ENCODE peak calls at places on chromosomes 2 and 18, in six cellular contexts. G, H, A, M, D and F are unnamed samples.

GRCh38 chr2:121694398-121695178 is 42.1 kb downstream of the NIFK start:
- DNase-seq in M (no peak), H (no peak), A (no peak), D (no peak), G (no peak), F (no peak)

GRCh38 chr2:64268330-64268729 is 124.1 kb upstream of the PELI1 start:
- DNase-seq in A (no peak), M (no peak), G (no peak), D (no peak), H (no peak), F (no peak)

GRCh38 chr2:241703128-241703604 is 1.3 kb downstream of the ING5 start:
- DNase-seq in A (no peak), H (no peak), G (peak; percentile 14), D (no peak), M (no peak), F (no peak)

GRCh38 chr2:42219160-42219559 is 50.0 kb downstream of the EML4 start:
- DNase-seq in M (no peak), H (no peak), A (no peak), D (no peak), G (no peak), F (no peak)

GRCh38 chr2:127641846-127642510 is 4.0 kb upstream of the GPR17 start:
- DNase-seq in A (no peak), H (no peak), G (no peak), D (no peak), M (no peak), F (no peak)

GRCh38 chr18:3230401-3231334 is 10.9 kb upstream of the MYOM1 start:
- DNase-seq in H (no peak), A (no peak), G (no peak), M (no peak), D (no peak), F (no peak)

GRCh38 chr2:29632018-29632417 is 289.4 kb downstream of the ALK start:
- DNase-seq in D (no peak), M (no peak), A (no peak), G (no peak), H (no peak), F (no peak)

GRCh38 chr2:41990688-41991087 is 57.1 kb upstream of the PKDCC start:
- DNase-seq in A (no peak), D (no peak), G (no peak), H (no peak), M (no peak), F (no peak)

GRCh38 chr2:120258140-120258539 is 5.5 kb downstream of the RALB start:
- DNase-seq in H (no peak), D (no peak), A (no peak), G (no peak), M (no peak), F (no peak)

GRCh38 chr2:205800257-205800656 is 118.0 kb downstream of the NRP2 start:
- DNase-seq in G (no peak), A (no peak), M (no peak), D (no peak), H (no peak), F (no peak)

GRCh38 chr2:69166812-69167468 is 154.0 kb downstream of the ANTXR1 start:
- DNase-seq in D (no peak), H (no peak), G (no peak), A (no peak), M (no peak), F (no peak)

GRCh38 chr2:143347303-143347702 is 218.1 kb downstream of the ARHGAP15 start:
- DNase-seq in D (no peak), M (no peak), A (no peak), H (no peak), G (no peak), F (no peak)

GRCh38 chr2:71530246-71530986 is 77.1 kb downstream of the DYSF start:
- DNase-seq in H (no peak), D (peak; percentile 61), M (no peak), A (peak; percentile 50), G (no peak), F (no peak)

GRCh38 chr2:126822115-126822514 is 76.6 kb upstream of the TEX51 start:
- DNase-seq in M (no peak), H (no peak), A (no peak), G (no peak), D (no peak), F (no peak)

GRCh38 chr2:10061221-10061925 is 18.0 kb downstream of the KLF11 start:
- DNase-seq in G (no peak), D (no peak), H (no peak), M (no peak), A (no peak), F (no peak)

GRCh38 chr2:101679037-101679726 is 18.3 kb upstream of the MAP4K4 start:
- DNase-seq in H (peak; percentile 74), M (no peak), G (no peak), D (no peak), A (no peak), F (no peak)

GRCh38 chr2:9235388-9236344 is 29.1 kb downstream of the ASAP2 start:
- DNase-seq in G (no peak), D (no peak), A (no peak), H (no peak), M (peak; percentile 58), F (no peak)

GRCh38 chr18:76569644-76570415 is 74.8 kb upstream of the ZNF516 start:
- DNase-seq in H (no peak), M (no peak), A (no peak), D (no peak), G (no peak), F (no peak)

GRCh38 chr2:238094438-238095022 is 5.6 kb upstream of the ESPNL start:
- DNase-seq in D (no peak), M (no peak), G (no peak), A (no peak), H (no peak), F (no peak)

GRCh38 chr2:240423788-240424191 is 11.7 kb upstream of the GPC1 start:
- DNase-seq in M (no peak), D (no peak), A (no peak), G (no peak), H (no peak), F (no peak)

GRCh38 chr2:226423498-226423960 is 376.1 kb downstream of the IRS1 start:
- DNase-seq in H (no peak), A (no peak), M (no peak), G (no peak), D (no peak), F (no peak)

GRCh38 chr2:209331291-209331844 is 92.5 kb upstream of the MAP2 start:
- DNase-seq in G (no peak), D (no peak), A (no peak), M (no peak), H (no peak), F (no peak)

GRCh38 chr2:48693645-48694044 is 61.9 kb downstream of the LHCGR start:
- DNase-seq in G (no peak), H (no peak), A (no peak), D (no peak), M (no peak), F (no peak)

GRCh38 chr2:20551231-20551944 is 99.5 kb downstream of the HS1BP3 start:
- DNase-seq in H (no peak), M (no peak), A (no peak), D (no peak), G (peak; percentile 31), F (no peak)

GRCh38 chr18:43917487-43917886 is 640.2 kb upstream of the SYT4 start:
- DNase-seq in M (no peak), H (no peak), D (no peak), G (no peak), A (no peak), F (no peak)

GRCh38 chr2:241191101-241191500 is 2.6 kb downstream of the ANO7 start:
- DNase-seq in G (no peak), D (no peak), M (no peak), H (no peak), A (no peak), F (no peak)

GRCh38 chr2:51237626-51238271 is 205.8 kb upstream of the NRXN1 start:
- DNase-seq in D (no peak), G (no peak), H (no peak), A (no peak), M (no peak), F (no peak)

GRCh38 chr2:168526641-168527040 is 70.6 kb downstream of the CERS6 start:
- DNase-seq in A (no peak), G (no peak), D (no peak), M (no peak), H (no peak), F (no peak)

GRCh38 chr2:225993430-225993829 is 593.9 kb downstream of the NYAP2 start:
- DNase-seq in D (no peak), G (no peak), H (no peak), A (no peak), M (no peak), F (no peak)

GRCh38 chr2:149002891-149003740 is 35.4 kb upstream of the LYPD6B start:
- DNase-seq in A (no peak), M (no peak), G (no peak), H (no peak), D (no peak), F (no peak)

GRCh38 chr2:120468136-120468535 is 122.2 kb downstream of the INHBB start:
- DNase-seq in A (no peak), M (no peak), G (no peak), H (no peak), D (no peak), F (no peak)

GRCh38 chr2:229952256-229952835 is 30.0 kb downstream of the FBXO36 start:
- DNase-seq in G (no peak), M (no peak), H (no peak), A (no peak), D (peak; percentile 38), F (no peak)

GRCh38 chr2:28343184-28343942 is 49.3 kb upstream of the FOSL2 start:
- DNase-seq in G (no peak), D (no peak), H (no peak), M (no peak), A (no peak), F (no peak)

GRCh38 chr18:48563027-48563426 is 24.2 kb downstream of the CTIF start:
- DNase-seq in D (no peak), A (no peak), G (no peak), M (no peak), H (peak; percentile 59), F (no peak)